ENCODE peak calls at places on chromosomes 16 and 17, in nine cellular contexts. F is HFFc6; J is M059J; H is heart right ventricle; I is hepatocyte; M is mesenchymal stem cell; K is activated naive CD4-positive, alpha-beta T cell; U is ureter; E is AG08395. Q is an unnamed sample.

GRCh38 chr16:12805091-12805490 is 1.4 kb upstream of the CPPED1 start:
- DNase-seq in F (no peak), J (peak), H (no peak), I (no peak), M (no peak), K (no peak), U (no peak), E (no peak), Q (no peak)

GRCh38 chr17:17063546-17064122 is 21.4 kb downstream of the MPRIP start:
- DNase-seq in F (no peak), J (peak), H (peak), I (no peak), M (no peak), K (no peak), U (no peak), E (peak), Q (no peak)

GRCh38 chr17:72735089-72735488 is 357.4 kb downstream of the SLC39A11 start:
- DNase-seq in F (no peak), J (no peak), H (no peak), I (no peak), M (no peak), K (no peak), U (no peak), E (no peak), Q (no peak)

GRCh38 chr17:8935194-8935593 is 30.3 kb downstream of the PIK3R5 start:
- DNase-seq in F (no peak), J (peak), H (no peak), I (no peak), M (no peak), K (no peak), U (no peak), E (no peak), Q (no peak)

GRCh38 chr16:67317853-67318252 is 8.7 kb downstream of the KCTD19 start:
- DNase-seq in F (no peak), J (no peak), H (no peak), I (no peak), M (no peak), K (no peak), U (no peak), E (no peak), Q (no peak)

GRCh38 chr16:50815382-50815781 is 73.5 kb downstream of the CYLD start:
- DNase-seq in F (no peak), J (no peak), H (no peak), I (no peak), M (no peak), K (no peak), U (no peak), E (no peak), Q (no peak)

GRCh38 chr16:27798241-27798640 is 248.3 kb downstream of the KATNIP start:
- DNase-seq in F (no peak), J (no peak), H (no peak), I (no peak), M (no peak), K (no peak), U (no peak), E (no peak), Q (no peak)

GRCh38 chr17:61251939-61252865 is 147.4 kb upstream of the TBX2 start:
- DNase-seq in F (peak), J (peak), H (peak), I (peak), M (peak), K (no peak), U (peak), E (peak), Q (no peak)

GRCh38 chr17:178292-179065 is 3.0 kb downstream of the DOC2B start:
- DNase-seq in F (no peak), J (no peak), H (no peak), I (no peak), M (no peak), K (no peak), U (no peak), E (no peak), Q (no peak)

GRCh38 chr17:78557598-78558039 is 19.6 kb downstream of the DNAH17 start:
- DNase-seq in F (peak), J (peak), H (no peak), I (no peak), M (peak), K (no peak), U (no peak), E (peak), Q (no peak)

GRCh38 chr17:28718990-28719433 is 773 bp upstream of the RPL23A start:
- DNase-seq in F (no peak), J (no peak), H (no peak), I (no peak), M (no peak), K (no peak), U (no peak), E (no peak), Q (no peak)

GRCh38 chr17:50420419-50421112 is 5.5 kb upstream of the ACSF2 start:
- DNase-seq in F (no peak), J (no peak), H (no peak), I (no peak), M (no peak), K (no peak), U (no peak), E (peak), Q (no peak)

GRCh38 chr16:53504161-53504663 is 1.2 kb upstream of the AKTIP start:
- DNase-seq in F (peak), J (peak), H (peak), I (peak), M (no peak), K (no peak), U (peak), E (peak), Q (no peak)

GRCh38 chr16:15951852-15952251 is 2.4 kb downstream of the ABCC1 start:
- DNase-seq in F (no peak), J (no peak), H (no peak), I (no peak), M (no peak), K (no peak), U (no peak), E (no peak), Q (no peak)

GRCh38 chr16:19008245-19008644 is 24.5 kb downstream of the TMC7 start:
- DNase-seq in F (peak), J (peak), H (no peak), I (no peak), M (peak), K (no peak), U (no peak), E (peak), Q (no peak)

GRCh38 chr17:50908860-50909764 is 43.0 kb upstream of the TOB1 start:
- DNase-seq in F (no peak), J (no peak), H (peak), I (peak), M (no peak), K (no peak), U (peak), E (no peak), Q (no peak)

GRCh38 chr17:73929860-73930430 is 273.5 kb upstream of the RPL38 start:
- DNase-seq in F (no peak), J (no peak), H (no peak), I (no peak), M (no peak), K (no peak), U (no peak), E (no peak), Q (no peak)

GRCh38 chr17:45093444-45094110 is 32.5 kb downstream of the NMT1 start:
- DNase-seq in F (no peak), J (peak), H (peak), I (no peak), M (no peak), K (no peak), U (no peak), E (no peak), Q (no peak)

GRCh38 chr17:79530361-79531105 is 80.3 kb downstream of the RBFOX3 start:
- DNase-seq in F (no peak), J (no peak), H (no peak), I (no peak), M (no peak), K (no peak), U (no peak), E (no peak), Q (no peak)

GRCh38 chr16:66443269-66443652 is 16.2 kb downstream of the BEAN1 start:
- DNase-seq in F (no peak), J (no peak), H (no peak), I (no peak), M (no peak), K (no peak), U (no peak), E (peak), Q (no peak)

GRCh38 chr16:71230122-71230845 is at the start of gene HYDIN:
- DNase-seq in F (no peak), J (peak), H (no peak), I (peak), M (peak), K (no peak), U (peak), E (peak), Q (peak)

GRCh38 chr17:31314788-31315105 is 893 bp upstream of the EVI2B start:
- DNase-seq in F (no peak), J (no peak), H (no peak), I (no peak), M (no peak), K (no peak), U (no peak), E (no peak), Q (no peak)

GRCh38 chr17:66302761-66303626 is 581 bp downstream of the PRKCA start:
- DNase-seq in F (peak), J (peak), H (peak), I (peak), M (peak), K (no peak), U (peak), E (peak), Q (no peak)

GRCh38 chr17:64041912-64042311 is 21.5 kb upstream of the ICAM2 start:
- DNase-seq in F (no peak), J (no peak), H (no peak), I (no peak), M (no peak), K (no peak), U (no peak), E (no peak), Q (no peak)

GRCh38 chr17:45334231-45334630 is 17.4 kb upstream of the MAP3K14 start:
- DNase-seq in F (no peak), J (no peak), H (no peak), I (no peak), M (no peak), K (no peak), U (peak), E (no peak), Q (peak)

GRCh38 chr17:15263206-15263579 is 1.9 kb downstream of the PMP22 start:
- DNase-seq in F (peak), J (peak), H (peak), I (peak), M (peak), K (no peak), U (peak), E (peak), Q (no peak)

GRCh38 chr17:66531826-66532439 is 229.5 kb downstream of the PRKCA start:
- DNase-seq in F (no peak), J (peak), H (no peak), I (no peak), M (peak), K (no peak), U (no peak), E (no peak), Q (no peak)

GRCh38 chr17:75428775-75429469 is 23.4 kb upstream of the GRB2 start:
- DNase-seq in F (peak), J (no peak), H (peak), I (peak), M (peak), K (no peak), U (no peak), E (no peak), Q (no peak)

GRCh38 chr16:15737140-15737644 is 87.1 kb downstream of the NDE1 start:
- DNase-seq in F (no peak), J (no peak), H (no peak), I (no peak), M (no peak), K (no peak), U (no peak), E (no peak), Q (no peak)

GRCh38 chr17:74736423-74737298 is at the start of gene RAB37:
- DNase-seq in F (no peak), J (no peak), H (no peak), I (peak), M (no peak), K (no peak), U (peak), E (peak), Q (no peak)

GRCh38 chr17:79188048-79188447 is 113.4 kb downstream of the ENGASE start:
- DNase-seq in F (no peak), J (no peak), H (no peak), I (peak), M (no peak), K (no peak), U (no peak), E (peak), Q (no peak)

GRCh38 chr17:16322636-16323035 is 30.6 kb downstream of the CENPV start:
- DNase-seq in F (peak), J (peak), H (no peak), I (no peak), M (peak), K (no peak), U (no peak), E (peak), Q (no peak)